ENCODE peak calls at places on chromosomes 12 and 14, in eight cellular contexts. F is cardiac muscle cell, J is left ventricle myocardium inferior, K is HCT116, U is tibial artery, N is fibroblast of pulmonary artery, T is testis, R is brain microvascular endothelial cell. S is an unnamed sample.

GRCh38 chr12:83843531-83843930 is 1069.1 kb downstream of the SLC6A15 start:
- DNase-seq in F (peak), J (no peak), K (no peak), U (no peak), N (peak), T (no peak), R (peak), S (peak)

GRCh38 chr12:124827588-124828184 is 36.0 kb downstream of the SCARB1 start:
- DNase-seq in F (no peak), J (no peak), K (no peak), U (no peak), N (no peak), T (no peak), R (no peak), S (no peak)

GRCh38 chr12:123531091-123531490 is 2.4 kb downstream of the RILPL1 start:
- DNase-seq in F (no peak), J (peak), K (no peak), U (peak), N (no peak), T (peak), R (no peak), S (no peak)

GRCh38 chr12:110005319-110005973 is 6.2 kb downstream of the ANKRD13A start:
- DNase-seq in F (no peak), J (no peak), K (no peak), U (no peak), N (no peak), T (no peak), R (no peak), S (no peak)

GRCh38 chr12:116455540-116456306 is 103.5 kb upstream of the MAP1LC3B2 start:
- DNase-seq in F (peak), J (peak), K (peak), U (peak), N (peak), T (peak), R (peak), S (peak)

GRCh38 chr12:56257491-56258067 is 605 bp downstream of the ANKRD52 start:
- DNase-seq in F (peak), J (no peak), K (no peak), U (no peak), N (no peak), T (peak), R (no peak), S (no peak)

GRCh38 chr12:53600490-53601295 is 25.5 kb downstream of the ATF7 start:
- DNase-seq in F (no peak), J (no peak), K (no peak), U (no peak), N (no peak), T (no peak), R (no peak), S (no peak)

GRCh38 chr14:60275932-60276331 is 26.9 kb downstream of the PPM1A start:
- DNase-seq in F (peak), J (no peak), K (no peak), U (no peak), N (peak), T (no peak), R (no peak), S (no peak)

GRCh38 chr12:20350495-20350894 is 17.8 kb upstream of the PDE3A start:
- DNase-seq in F (peak), J (no peak), K (no peak), U (no peak), N (peak), T (no peak), R (peak), S (peak)

GRCh38 chr14:101191882-101192660 is 288.5 kb upstream of the RTL1 start:
- DNase-seq in F (no peak), J (no peak), K (no peak), U (no peak), N (no peak), T (no peak), R (no peak), S (no peak)

GRCh38 chr12:85441740-85442139 is 161.7 kb downstream of the ALX1 start:
- DNase-seq in F (peak), J (no peak), K (peak), U (no peak), N (peak), T (no peak), R (peak), S (peak)

GRCh38 chr12:1977588-1977987 is 26.7 kb downstream of the DCP1B start:
- DNase-seq in F (no peak), J (no peak), K (no peak), U (no peak), N (no peak), T (no peak), R (no peak), S (no peak)

GRCh38 chr12:99232324-99232723 is 415.2 kb upstream of the GARIN6 start:
- DNase-seq in F (no peak), J (no peak), K (no peak), U (no peak), N (no peak), T (no peak), R (no peak), S (no peak)

GRCh38 chr12:51889216-51890134 is 1.6 kb downstream of the ANKRD33 start:
- DNase-seq in F (no peak), J (no peak), K (no peak), U (no peak), N (peak), T (no peak), R (no peak), S (no peak)

GRCh38 chr12:20808521-20808920 is 2.0 kb upstream of the SLCO1B3 start:
- DNase-seq in F (no peak), J (no peak), K (no peak), U (no peak), N (no peak), T (no peak), R (no peak), S (no peak)

GRCh38 chr12:47378907-47379306 is 299.1 kb upstream of the AMIGO2 start:
- DNase-seq in F (peak), J (no peak), K (no peak), U (no peak), N (peak), T (no peak), R (no peak), S (peak)

GRCh38 chr14:54730156-54730961 is 163.4 kb downstream of the SAMD4A start:
- DNase-seq in F (peak), J (no peak), K (no peak), U (no peak), N (peak), T (no peak), R (peak), S (peak)

GRCh38 chr14:50311337-50311973 is 574 bp downstream of the L2HGDH start:
- DNase-seq in F (no peak), J (no peak), K (no peak), U (no peak), N (no peak), T (no peak), R (no peak), S (no peak)

GRCh38 chr12:52358575-52359350 is 8.5 kb downstream of the KRT85 start:
- DNase-seq in F (no peak), J (no peak), K (no peak), U (no peak), N (no peak), T (no peak), R (no peak), S (no peak)

GRCh38 chr12:46516933-46517578 is 144.5 kb upstream of the SLC38A2 start:
- DNase-seq in F (no peak), J (no peak), K (no peak), U (no peak), N (no peak), T (no peak), R (no peak), S (no peak)

GRCh38 chr14:48709277-48709785 is 876.8 kb downstream of the RPS29 start:
- DNase-seq in F (no peak), J (no peak), K (no peak), U (no peak), N (no peak), T (no peak), R (no peak), S (no peak)

GRCh38 chr12:79373896-79374499 is 316.8 kb downstream of the PAWR start:
- DNase-seq in F (peak), J (no peak), K (no peak), U (no peak), N (peak), T (peak), R (peak), S (peak)

GRCh38 chr12:109738209-109738608 is 24.6 kb downstream of the FAM222A start:
- DNase-seq in F (no peak), J (no peak), K (no peak), U (no peak), N (no peak), T (no peak), R (no peak), S (no peak)

GRCh38 chr12:96981053-96981452 is 74.0 kb downstream of the NEDD1 start:
- DNase-seq in F (peak), J (no peak), K (no peak), U (no peak), N (peak), T (no peak), R (peak), S (peak)

GRCh38 chr12:6873094-6874006 is at the start of gene SPSB2:
- DNase-seq in F (peak), J (peak), K (peak), U (peak), N (peak), T (peak), R (peak), S (peak)

GRCh38 chr14:24332094-24332983 is 2.5 kb downstream of the ADCY4 start:
- DNase-seq in F (peak), J (peak), K (no peak), U (peak), N (peak), T (peak), R (peak), S (peak)

GRCh38 chr14:90649096-90649495 is 167.1 kb downstream of the TTC7B start:
- DNase-seq in F (peak), J (no peak), K (no peak), U (no peak), N (peak), T (no peak), R (peak), S (peak)

GRCh38 chr14:55706893-55707292 is 126.9 kb downstream of the KTN1 start:
- DNase-seq in F (no peak), J (no peak), K (no peak), U (no peak), N (no peak), T (no peak), R (no peak), S (no peak)

GRCh38 chr14:67883717-67884116 is 64.1 kb downstream of the RAD51B start:
- DNase-seq in F (peak), J (no peak), K (no peak), U (no peak), N (peak), T (no peak), R (no peak), S (peak)

GRCh38 chr12:114000861-114001260 is 34.7 kb upstream of the RBM19 start:
- DNase-seq in F (no peak), J (no peak), K (no peak), U (no peak), N (no peak), T (no peak), R (no peak), S (no peak)

GRCh38 chr12:114003286-114003685 is 37.2 kb upstream of the RBM19 start:
- DNase-seq in F (no peak), J (no peak), K (no peak), U (no peak), N (no peak), T (no peak), R (no peak), S (no peak)

GRCh38 chr12:114006482-114007425 is 40.6 kb upstream of the RBM19 start:
- DNase-seq in F (no peak), J (no peak), K (no peak), U (no peak), N (no peak), T (no peak), R (no peak), S (no peak)

GRCh38 chr12:114001731-114002340 is 35.7 kb upstream of the RBM19 start:
- DNase-seq in F (no peak), J (no peak), K (no peak), U (no peak), N (no peak), T (no peak), R (no peak), S (no peak)

DNA sequence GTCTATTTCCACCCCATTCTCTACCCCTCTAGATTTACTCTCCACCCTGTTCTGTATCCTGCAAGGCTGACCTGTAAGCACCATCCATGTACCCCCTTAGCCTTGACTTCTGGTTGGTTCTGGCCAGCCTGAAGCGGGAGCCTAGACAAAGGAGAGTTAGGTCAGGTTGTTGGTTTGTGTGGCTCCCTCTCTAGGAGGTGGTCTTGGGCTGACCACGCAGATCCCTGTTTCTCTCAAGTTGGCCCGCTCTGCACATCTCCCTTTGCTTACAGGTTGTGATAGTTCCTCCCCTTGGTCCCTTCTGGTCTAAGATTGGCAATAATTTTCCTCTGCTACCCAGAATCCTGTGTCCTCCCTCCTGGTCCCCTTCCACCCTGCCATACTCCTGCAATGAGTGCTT is 38.3 kb upstream of the RBM19 start:
- DNase-seq in F (no peak), J (no peak), K (no peak), U (no peak), N (no peak), T (no peak), R (no peak), S (no peak)
- TF ChIP-seq CTCF in F (no peak), J (no peak), K (no peak), U (no peak), N (no peak), T (no peak), R (no peak), S (no peak)

GRCh38 chr12:121812921-121813896 is 9.4 kb downstream of the SETD1B start:
- DNase-seq in F (peak), J (no peak), K (no peak), U (no peak), N (peak), T (peak), R (no peak), S (peak)
- H3K4me3 ChIP-seq in F (peak), J (peak), K (no peak), U (peak), N (peak), T (no peak), R (peak), S (peak)

GRCh38 chr12:82522285-82522684 is 164.0 kb downstream of the METTL25 start:
- DNase-seq in F (no peak), J (no peak), K (no peak), U (no peak), N (no peak), T (no peak), R (no peak), S (no peak)

GRCh38 chr12:82519508-82519907 is 161.2 kb downstream of the METTL25 start:
- DNase-seq in F (no peak), J (no peak), K (no peak), U (no peak), N (no peak), T (no peak), R (no peak), S (no peak)

GRCh38 chr12:82517027-82517426 is 158.7 kb downstream of the METTL25 start:
- DNase-seq in F (peak), J (no peak), K (peak), U (no peak), N (peak), T (no peak), R (peak), S (peak)

GRCh38 chr12:82522762-82523161 is 163.9 kb upstream of the TMTC2 start:
- DNase-seq in F (no peak), J (no peak), K (no peak), U (no peak), N (no peak), T (no peak), R (no peak), S (no peak)

DNA sequence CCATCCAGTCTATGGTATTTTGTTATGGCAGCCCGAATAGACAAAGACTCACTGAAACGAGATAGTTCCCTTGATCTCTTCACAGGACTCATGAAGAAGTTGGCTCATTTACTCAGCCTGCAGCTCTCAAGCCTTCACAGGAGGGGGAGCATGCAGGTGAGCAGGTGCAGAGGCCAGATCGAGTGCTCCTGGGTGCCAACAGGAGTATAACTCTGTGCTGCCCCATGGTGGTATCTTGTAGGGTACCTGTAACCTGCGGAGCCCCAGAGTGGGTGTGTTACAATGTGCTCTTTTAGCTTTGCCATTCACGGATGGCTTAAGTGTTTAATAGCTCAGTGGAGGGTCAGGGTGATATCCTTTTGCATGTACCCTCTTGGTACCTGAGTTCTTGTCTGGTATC is 159.5 kb downstream of the METTL25 start:
- DNase-seq in F (no peak), J (no peak), K (no peak), U (no peak), N (no peak), T (no peak), R (no peak), S (no peak)
- TF ChIP-seq CTCF in F (no peak), J (no peak), K (no peak), U (no peak), N (no peak), T (no peak), R (no peak), S (no peak)

GRCh38 chr12:50103767-50104321 is at the start of gene GPD1:
- DNase-seq in F (peak), J (peak), K (peak), U (no peak), N (peak), T (peak), R (no peak), S (peak)
- H3K4me3 ChIP-seq in F (no peak), J (peak), K (peak), U (no peak), N (no peak), T (no peak), R (no peak), S (no peak)

DNA sequence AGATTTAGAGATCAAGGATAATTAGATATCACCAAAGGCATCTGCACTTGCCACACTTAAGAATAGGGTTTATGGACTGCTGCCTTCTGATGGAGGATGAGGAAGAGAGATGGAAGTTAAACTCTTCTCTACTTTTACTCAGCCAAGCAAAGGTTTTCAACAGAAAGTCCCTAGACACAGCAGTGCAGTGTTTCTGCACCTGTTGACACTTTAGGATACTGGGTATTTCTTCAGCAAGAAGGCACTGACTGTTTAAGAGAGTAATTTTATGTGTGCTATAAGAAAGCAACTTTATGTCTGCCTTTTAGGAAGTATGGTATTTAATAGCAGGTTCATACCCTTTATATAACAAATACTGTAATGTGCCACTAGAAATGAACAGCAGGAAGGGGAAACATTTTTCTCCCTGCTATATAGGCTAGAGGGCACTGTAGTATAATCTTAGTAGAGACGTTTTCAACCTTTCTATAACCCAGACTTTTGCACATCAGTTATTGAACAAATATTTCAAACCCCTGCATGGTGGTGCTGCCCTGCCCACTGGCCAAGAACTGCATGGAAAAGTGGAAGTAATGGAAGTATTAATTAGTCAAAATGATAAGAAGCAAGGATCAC is 225.0 kb upstream of the GRIP1 start:
- DNase-seq in F (no peak), J (no peak), K (no peak), U (no peak), N (no peak), T (no peak), R (no peak), S (no peak)
- TF ChIP-seq CTCF in F (no peak), J (no peak), K (no peak), U (no peak), N (no peak), T (no peak), R (no peak), S (no peak)

DNA sequence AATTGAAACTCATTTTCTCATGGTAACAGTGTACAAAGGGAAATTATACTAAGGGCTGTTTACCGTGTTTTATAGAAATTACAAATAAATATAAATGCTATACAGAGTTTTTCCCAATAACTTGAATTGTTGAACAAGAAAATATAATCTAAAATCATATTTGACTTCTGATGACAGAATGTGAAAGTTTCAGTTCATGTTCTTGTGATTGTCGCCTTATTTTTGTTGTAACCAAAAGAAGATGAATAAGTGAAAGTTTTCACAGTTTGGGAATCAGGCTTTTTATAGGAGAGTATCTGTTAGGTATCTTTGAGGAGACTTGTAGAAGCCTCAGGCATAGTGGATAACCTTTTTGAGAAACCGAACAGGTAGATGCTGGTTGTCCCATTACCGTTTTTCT is 28.1 kb downstream of the ANO6 start:
- DNase-seq in F (no peak), J (no peak), K (no peak), U (no peak), N (no peak), T (no peak), R (no peak), S (no peak)
- H3K4me3 ChIP-seq in F (no peak), J (peak), K (no peak), U (no peak), N (no peak), T (no peak), R (no peak), S (no peak)

DNA sequence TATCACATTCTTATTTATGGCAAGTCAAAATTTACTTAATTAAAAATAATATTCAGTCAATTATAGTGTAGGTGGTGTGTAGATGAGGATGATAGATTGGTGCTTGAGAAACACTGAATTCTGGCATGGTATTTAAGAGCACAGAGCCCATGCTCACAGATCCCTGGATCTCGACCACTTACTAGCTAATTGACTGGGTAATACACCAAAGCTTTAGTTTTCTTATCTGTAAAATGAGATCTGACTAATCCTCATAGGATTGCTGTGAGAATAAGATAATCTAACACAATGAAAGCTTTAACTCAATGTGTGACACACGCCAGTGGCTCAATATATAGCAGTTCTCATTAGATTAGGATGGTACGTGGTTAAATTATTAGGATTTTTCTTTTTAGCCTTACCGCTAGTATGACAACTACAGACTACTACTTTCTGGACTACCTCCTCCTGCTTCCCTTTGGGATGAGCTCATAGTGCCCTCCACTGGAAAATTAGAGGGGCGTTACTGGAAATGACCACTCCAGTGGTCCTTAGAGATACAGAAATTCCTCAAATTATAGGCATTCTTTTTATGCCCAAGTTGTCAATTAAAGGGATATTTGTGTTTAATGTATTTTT is 482.8 kb upstream of the TBX3 start:
- DNase-seq in F (peak), J (no peak), K (no peak), U (no peak), N (peak), T (no peak), R (peak), S (peak)
- TF ChIP-seq CTCF in F (peak), J (peak), K (no peak), U (no peak), N (peak), T (no peak), R (peak), S (peak)

S was measured in AG10803.